ENCODE peak calls at places on chromosomes 16 and 17, in nine cellular contexts. One of them, this sample, is unnamed.

GRCh38 chr16:22318690-22319358 is 21.6 kb downstream of the POLR3E start:
- DNase-seq in Peyer's patch: peak; percentile 49
- DNase-seq in GM23248: peak; percentile 54
- DNase-seq in vagina: no peak
- DNase-seq in A549: peak; percentile 55
- DNase-seq in tibial nerve: no peak
- DNase-seq in IMR-90: peak; percentile 22
- DNase-seq in adrenal gland: no peak
- DNase-seq in psoas muscle: no peak
- DNase-seq in this sample: peak; percentile 36

GRCh38 chr17:81492202-81492601 is 20.4 kb downstream of the ACTG1 start:
- DNase-seq in tibial nerve: no peak
- DNase-seq in adrenal gland: no peak
- DNase-seq in GM23248: no peak
- DNase-seq in psoas muscle: no peak
- DNase-seq in Peyer's patch: no peak
- DNase-seq in A549: no peak
- DNase-seq in IMR-90: no peak
- DNase-seq in vagina: no peak
- DNase-seq in this sample: no peak

GRCh38 chr16:2811703-2812471 is 5.2 kb upstream of the PRSS21 start:
- DNase-seq in tibial nerve: no peak
- DNase-seq in Peyer's patch: no peak
- DNase-seq in GM23248: no peak
- DNase-seq in adrenal gland: no peak
- DNase-seq in IMR-90: no peak
- DNase-seq in vagina: no peak
- DNase-seq in psoas muscle: no peak
- DNase-seq in A549: no peak
- DNase-seq in this sample: peak; percentile 81

GRCh38 chr16:73396556-73396955 is 348.6 kb upstream of the ZFHX3 start:
- DNase-seq in tibial nerve: no peak
- DNase-seq in Peyer's patch: no peak
- DNase-seq in psoas muscle: no peak
- DNase-seq in GM23248: no peak
- DNase-seq in IMR-90: no peak
- DNase-seq in adrenal gland: no peak
- DNase-seq in A549: no peak
- DNase-seq in vagina: peak; percentile 58
- DNase-seq in this sample: no peak

GRCh38 chr17:57995076-57995956 is 7.3 kb upstream of the VEZF1 start:
- DNase-seq in IMR-90: peak; percentile 81
- DNase-seq in vagina: no peak
- DNase-seq in adrenal gland: peak; percentile 51
- DNase-seq in GM23248: peak; percentile 90
- DNase-seq in tibial nerve: no peak
- DNase-seq in A549: peak; percentile 87
- DNase-seq in psoas muscle: peak; percentile 61
- DNase-seq in Peyer's patch: peak; percentile 30
- DNase-seq in this sample: peak; percentile 84

GRCh38 chr16:57601801-57602478 is 26.5 kb upstream of the ADGRG1 start:
- DNase-seq in vagina: peak; percentile 65
- DNase-seq in GM23248: no peak
- DNase-seq in adrenal gland: no peak
- DNase-seq in IMR-90: no peak
- DNase-seq in psoas muscle: no peak
- DNase-seq in Peyer's patch: no peak
- DNase-seq in tibial nerve: no peak
- DNase-seq in A549: no peak
- DNase-seq in this sample: peak; percentile 59

GRCh38 chr16:55207679-55208294 is 116.2 kb upstream of the IRX6 start:
- DNase-seq in GM23248: no peak
- DNase-seq in IMR-90: no peak
- DNase-seq in adrenal gland: no peak
- DNase-seq in psoas muscle: no peak
- DNase-seq in A549: no peak
- DNase-seq in tibial nerve: no peak
- DNase-seq in vagina: no peak
- DNase-seq in Peyer's patch: no peak
- DNase-seq in this sample: no peak

GRCh38 chr16:48574148-48574547 is 35.8 kb downstream of the N4BP1 start:
- DNase-seq in IMR-90: no peak
- DNase-seq in vagina: no peak
- DNase-seq in tibial nerve: no peak
- DNase-seq in Peyer's patch: no peak
- DNase-seq in psoas muscle: no peak
- DNase-seq in A549: no peak
- DNase-seq in adrenal gland: no peak
- DNase-seq in GM23248: no peak
- DNase-seq in this sample: no peak

GRCh38 chr16:11743308-11744074 is 834 bp upstream of the TXNDC11 start:
- DNase-seq in vagina: no peak
- DNase-seq in tibial nerve: peak; percentile 30
- DNase-seq in psoas muscle: peak; percentile 50
- DNase-seq in A549: peak; percentile 86
- DNase-seq in GM23248: peak; percentile 80
- DNase-seq in IMR-90: peak; percentile 49
- DNase-seq in Peyer's patch: peak; percentile 49
- DNase-seq in adrenal gland: peak; percentile 39
- DNase-seq in this sample: peak; percentile 52

DNA sequence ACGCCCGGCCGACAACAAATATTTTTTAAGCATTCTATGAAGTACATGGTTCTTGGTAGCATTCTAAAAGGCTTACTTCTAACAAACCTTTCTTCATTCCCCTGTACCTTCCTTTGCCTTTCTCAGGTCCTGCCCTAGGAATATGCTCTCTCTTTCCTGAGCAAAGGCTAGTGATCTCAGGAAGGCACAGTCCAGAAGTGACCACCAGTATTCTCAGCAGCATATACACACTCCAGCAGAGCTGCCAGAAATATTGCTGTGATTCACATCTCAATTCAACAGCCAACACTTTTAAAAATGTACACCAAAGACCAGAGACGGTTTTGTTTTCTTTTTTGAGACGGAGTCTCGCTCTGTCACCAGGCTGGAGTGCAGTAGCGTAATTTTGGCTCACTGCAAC is 41.4 kb upstream of the ANKFY1 start:
- DNase-seq in Peyer's patch: no peak
- DNase-seq in adrenal gland: no peak
- DNase-seq in A549: no peak
- DNase-seq in tibial nerve: no peak
- DNase-seq in vagina: no peak
- DNase-seq in IMR-90: peak; percentile 36
- DNase-seq in psoas muscle: no peak
- DNase-seq in GM23248: no peak
- DNase-seq in this sample: no peak
- H3K27ac ChIP-seq in Peyer's patch: no peak overlapping the region
- H3K27ac ChIP-seq in adrenal gland: no peak overlapping the region
- H3K27ac ChIP-seq in A549: no peak overlapping the region
- H3K27ac ChIP-seq in tibial nerve: no peak overlapping the region
- H3K27ac ChIP-seq in vagina: no peak overlapping the region
- H3K27ac ChIP-seq in IMR-90: no peak overlapping the region
- H3K27ac ChIP-seq in psoas muscle: peak overlapping the region; percentile 58
- H3K27ac ChIP-seq in GM23248: no peak overlapping the region
- H3K27ac ChIP-seq in this sample: no peak overlapping the region

GRCh38 chr17:76732734-76733617 is 4.2 kb downstream of the SRSF2 start:
- DNase-seq in tibial nerve: no peak
- DNase-seq in psoas muscle: no peak
- DNase-seq in vagina: no peak
- DNase-seq in A549: no peak
- DNase-seq in adrenal gland: no peak
- DNase-seq in Peyer's patch: no peak
- DNase-seq in GM23248: peak; percentile 60
- DNase-seq in IMR-90: no peak
- DNase-seq in this sample: no peak
- H3K4me3 ChIP-seq in tibial nerve: no peak overlapping the region
- H3K4me3 ChIP-seq in psoas muscle: peak overlapping the region; percentile 72
- H3K4me3 ChIP-seq in vagina: no peak overlapping the region
- H3K4me3 ChIP-seq in A549: peak overlapping the region; percentile 95
- H3K4me3 ChIP-seq in adrenal gland: no peak overlapping the region
- H3K4me3 ChIP-seq in Peyer's patch: no peak overlapping the region
- H3K4me3 ChIP-seq in GM23248: peak overlapping the region; percentile 98
- H3K4me3 ChIP-seq in IMR-90: no peak overlapping the region
- H3K4me3 ChIP-seq in this sample: no peak overlapping the region

GRCh38 chr17:1188812-1189211 is 9.0 kb upstream of the ABR start:
- DNase-seq in tibial nerve: peak; percentile 79
- DNase-seq in vagina: peak; percentile 97
- DNase-seq in adrenal gland: peak; percentile 73
- DNase-seq in GM23248: peak; percentile 87
- DNase-seq in Peyer's patch: peak; percentile 47
- DNase-seq in IMR-90: peak; percentile 27
- DNase-seq in psoas muscle: peak; percentile 91
- DNase-seq in A549: no peak
- DNase-seq in this sample: no peak
- H3K27ac ChIP-seq in tibial nerve: peak overlapping the region; percentile 79
- H3K27ac ChIP-seq in vagina: peak overlapping the region; percentile 86
- H3K27ac ChIP-seq in adrenal gland: no peak overlapping the region
- H3K27ac ChIP-seq in GM23248: no peak overlapping the region
- H3K27ac ChIP-seq in Peyer's patch: peak overlapping the region; percentile 44
- H3K27ac ChIP-seq in IMR-90: no peak overlapping the region
- H3K27ac ChIP-seq in psoas muscle: peak overlapping the region; percentile 23
- H3K27ac ChIP-seq in A549: no peak overlapping the region
- H3K27ac ChIP-seq in this sample: peak overlapping the region; percentile 4

GRCh38 chr16:19379838-19380237 is 37.8 kb upstream of the TMC5 start:
- DNase-seq in adrenal gland: no peak
- DNase-seq in psoas muscle: no peak
- DNase-seq in A549: no peak
- DNase-seq in tibial nerve: no peak
- DNase-seq in GM23248: no peak
- DNase-seq in Peyer's patch: no peak
- DNase-seq in vagina: no peak
- DNase-seq in IMR-90: no peak
- DNase-seq in this sample: no peak
- H3K4me3 ChIP-seq in adrenal gland: no peak overlapping the region
- H3K4me3 ChIP-seq in psoas muscle: no peak overlapping the region
- H3K4me3 ChIP-seq in A549: no peak overlapping the region
- H3K4me3 ChIP-seq in tibial nerve: no peak overlapping the region
- H3K4me3 ChIP-seq in GM23248: no peak overlapping the region
- H3K4me3 ChIP-seq in Peyer's patch: no peak overlapping the region
- H3K4me3 ChIP-seq in vagina: no peak overlapping the region
- H3K4me3 ChIP-seq in IMR-90: no peak overlapping the region
- H3K4me3 ChIP-seq in this sample: no peak overlapping the region

DNA sequence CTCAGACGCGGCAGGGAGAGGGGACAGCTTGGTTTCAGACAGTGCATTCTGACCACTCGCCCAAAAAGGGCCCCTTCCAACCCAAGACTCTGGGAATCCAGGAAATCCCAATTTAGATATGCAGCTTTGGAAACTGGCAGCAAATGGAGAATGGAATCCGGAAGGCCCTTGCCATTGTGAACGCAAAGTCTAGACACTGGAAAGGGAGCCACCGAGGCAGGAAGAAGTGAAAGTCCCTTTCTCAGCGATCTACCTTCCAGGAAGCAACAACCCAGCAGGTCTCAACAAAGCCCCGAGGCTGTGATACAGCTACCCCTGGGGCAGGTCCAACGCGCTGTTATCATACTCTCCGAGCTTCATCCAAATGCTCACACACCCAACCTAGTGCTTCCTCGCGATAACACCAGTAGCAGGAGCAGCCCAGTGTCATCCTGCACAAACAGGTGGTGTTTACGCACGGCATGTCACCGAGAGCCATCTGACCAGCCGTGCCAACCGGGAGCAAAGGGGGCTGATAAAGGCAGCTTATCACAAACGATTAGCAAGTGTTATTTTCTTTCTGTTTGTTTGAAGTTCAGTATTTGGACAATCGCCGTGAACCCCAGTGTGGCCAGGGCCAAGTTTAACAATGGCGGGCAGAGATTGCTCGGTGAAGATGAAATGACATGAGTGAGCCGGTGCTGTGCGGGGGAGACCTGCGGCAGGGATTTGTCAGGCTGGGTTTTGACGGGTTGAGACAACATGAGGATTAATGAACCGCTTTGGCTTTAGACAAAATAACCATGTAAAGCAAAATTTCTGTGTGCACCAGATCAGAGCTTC is 240.6 kb downstream of the FOXL1 start:
- DNase-seq in tibial nerve: no peak
- DNase-seq in adrenal gland: no peak
- DNase-seq in GM23248: no peak
- DNase-seq in vagina: no peak
- DNase-seq in IMR-90: no peak
- DNase-seq in A549: no peak
- DNase-seq in Peyer's patch: no peak
- DNase-seq in psoas muscle: no peak
- DNase-seq in this sample: peak; percentile 18
- H3K27ac ChIP-seq in tibial nerve: no peak overlapping the region
- H3K27ac ChIP-seq in adrenal gland: no peak overlapping the region
- H3K27ac ChIP-seq in GM23248: no peak overlapping the region
- H3K27ac ChIP-seq in vagina: no peak overlapping the region
- H3K27ac ChIP-seq in IMR-90: no peak overlapping the region
- H3K27ac ChIP-seq in A549: no peak overlapping the region
- H3K27ac ChIP-seq in Peyer's patch: no peak overlapping the region
- H3K27ac ChIP-seq in psoas muscle: no peak overlapping the region
- H3K27ac ChIP-seq in this sample: no peak overlapping the region

DNA sequence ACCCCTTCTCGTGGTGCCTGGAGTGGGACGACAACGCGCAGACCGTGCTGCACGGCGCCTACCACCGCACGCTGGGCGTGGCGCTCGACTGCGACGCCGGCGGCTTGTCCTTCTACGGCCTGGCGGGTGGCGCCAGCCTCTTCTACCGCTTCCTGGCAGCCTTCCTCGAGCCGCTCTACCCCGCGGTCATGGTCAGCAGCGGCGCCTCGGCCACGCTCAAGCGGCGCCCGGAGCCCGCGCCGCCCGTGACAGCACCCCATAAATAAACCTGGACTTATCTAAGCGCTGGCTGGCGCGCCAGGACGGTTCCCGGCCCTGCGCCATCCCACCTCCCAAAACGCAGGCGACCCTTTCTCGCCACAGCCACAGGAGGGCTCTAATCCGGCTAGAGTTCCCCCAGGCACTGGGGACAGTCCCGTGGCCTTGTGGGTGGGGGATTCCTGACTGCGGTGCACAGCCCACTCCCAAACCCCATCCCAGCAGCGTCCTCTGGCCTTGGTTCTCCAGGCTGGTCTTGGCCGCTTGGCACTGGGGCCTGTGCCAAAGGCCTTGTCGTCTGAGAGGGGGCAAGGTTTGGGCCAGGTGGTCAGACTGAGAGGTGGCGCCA is 10.2 kb upstream of the SLC16A5 start:
- DNase-seq in GM23248: peak; percentile 47
- DNase-seq in psoas muscle: peak; percentile 73
- DNase-seq in vagina: no peak
- DNase-seq in Peyer's patch: peak; percentile 54
- DNase-seq in A549: no peak
- DNase-seq in tibial nerve: no peak
- DNase-seq in adrenal gland: peak; percentile 63
- DNase-seq in IMR-90: no peak
- DNase-seq in this sample: peak; percentile 62
- H3K4me3 ChIP-seq in GM23248: no peak overlapping the region
- H3K4me3 ChIP-seq in psoas muscle: peak overlapping the region; percentile 68
- H3K4me3 ChIP-seq in vagina: peak overlapping the region; percentile 48
- H3K4me3 ChIP-seq in Peyer's patch: peak overlapping the region; percentile 26
- H3K4me3 ChIP-seq in A549: no peak overlapping the region
- H3K4me3 ChIP-seq in tibial nerve: peak overlapping the region; percentile 46
- H3K4me3 ChIP-seq in adrenal gland: no peak overlapping the region
- H3K4me3 ChIP-seq in IMR-90: no peak overlapping the region
- H3K4me3 ChIP-seq in this sample: peak overlapping the region; percentile 47